ENCODE peak calls at places on chromosomes 11 and 22, in ten cellular contexts. Q is AG09309, U is fibroblast of mammary gland, E is astrocyte of the spinal cord, X is left ventricle myocardium inferior, J is choroid plexus epithelial cell, P is IMR-90, A is fibroblast of the aortic adventitia, K is fibroblast of pulmonary artery, N is AG10803. B is an unnamed sample.

GRCh38 chr22:28670153-28670552 is 9.5 kb downstream of the TTC28 start:
- DNase-seq in U (no peak), E (no peak), J (no peak), N (peak; percentile 71), Q (peak; percentile 62), P (no peak), A (no peak), K (no peak), X (no peak), B (no peak)

GRCh38 chr22:40491990-40492631 is 121.7 kb downstream of the SGSM3 start:
- DNase-seq in A (peak; percentile 75), J (peak; percentile 65), K (peak; percentile 72), N (peak; percentile 67), E (peak; percentile 43), U (peak; percentile 58), Q (no peak), X (no peak), P (peak; percentile 40), B (no peak)

GRCh38 chr11:3959015-3959917 is 103.8 kb downstream of the STIM1 start:
- DNase-seq in X (no peak), A (peak; percentile 70), J (peak; percentile 63), U (peak; percentile 86), N (peak; percentile 85), K (peak; percentile 35), E (peak; percentile 77), Q (peak; percentile 64), P (peak; percentile 71), B (no peak)

GRCh38 chr11:123062892-123063395 is 1.0 kb upstream of the HSPA8 start:
- DNase-seq in P (peak; percentile 38), K (peak; percentile 58), A (peak; percentile 62), J (peak; percentile 62), Q (peak; percentile 4), N (peak; percentile 56), U (peak; percentile 54), X (no peak), E (no peak), B (no peak)

GRCh38 chr11:93116641-93117577 is 80.9 kb downstream of the SLC36A4 start:
- DNase-seq in N (no peak), E (no peak), A (no peak), P (peak; percentile 44), U (no peak), X (no peak), K (no peak), J (no peak), Q (no peak), B (no peak)

GRCh38 chr11:12724301-12725046 is 50.3 kb downstream of the TEAD1 start:
- DNase-seq in P (peak; percentile 95), A (peak; percentile 85), U (peak; percentile 95), X (peak; percentile 67), Q (no peak), E (peak; percentile 94), K (peak; percentile 97), N (peak; percentile 73), J (peak; percentile 97), B (no peak)

GRCh38 chr11:15685311-15685710 is 570.6 kb downstream of the INSC start:
- DNase-seq in N (no peak), U (no peak), P (no peak), Q (no peak), E (no peak), A (no peak), X (no peak), K (no peak), J (no peak), B (no peak)

GRCh38 chr11:59182457-59183151 is 10.7 kb downstream of the DTX4 start:
- DNase-seq in N (no peak), X (no peak), E (no peak), K (no peak), A (no peak), Q (no peak), P (no peak), J (no peak), U (no peak), B (no peak)

GRCh38 chr11:72072348-72072747 is 8.0 kb downstream of the NUMA1 start:
- DNase-seq in P (peak; percentile 82), X (no peak), Q (peak; percentile 17), E (peak; percentile 83), U (peak; percentile 61), N (peak; percentile 86), K (peak; percentile 80), J (peak; percentile 86), A (peak; percentile 84), B (no peak)

GRCh38 chr11:72075756-72076155 is 4.6 kb downstream of the NUMA1 start:
- DNase-seq in U (no peak), P (no peak), J (no peak), E (no peak), N (no peak), A (no peak), Q (no peak), K (no peak), X (no peak), B (no peak)

GRCh38 chr11:72078477-72078876 is 1.9 kb downstream of the NUMA1 start:
- DNase-seq in Q (no peak), U (no peak), E (no peak), X (no peak), A (peak; percentile 37), P (peak; percentile 26), N (peak; percentile 26), J (peak; percentile 28), K (no peak), B (no peak)

GRCh38 chr11:72070486-72070885 is 9.9 kb downstream of the NUMA1 start:
- DNase-seq in A (no peak), N (no peak), X (no peak), J (no peak), E (no peak), U (no peak), K (no peak), P (no peak), Q (no peak), B (no peak)

DNA sequence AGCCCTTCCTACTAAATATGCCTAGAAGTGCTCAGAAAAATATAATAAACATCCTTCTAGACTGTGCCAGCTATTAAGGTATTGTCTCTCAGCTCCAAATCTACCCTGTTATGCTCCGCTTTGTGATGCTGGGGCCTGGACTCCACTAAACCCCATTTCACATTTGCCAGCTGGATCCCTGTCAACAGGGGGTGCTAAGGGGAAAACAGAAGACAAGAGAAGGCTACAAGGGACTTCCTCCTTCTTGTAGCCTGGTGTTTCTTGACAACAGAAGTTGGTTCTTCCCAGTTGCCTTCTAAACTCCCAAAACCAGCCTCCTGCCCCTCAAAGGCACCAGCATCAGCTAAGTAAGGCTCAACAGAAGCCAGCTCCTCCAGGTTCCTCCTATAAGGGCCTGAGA is 5.2 kb downstream of the NUMA1 start:
- DNase-seq in X (no peak), N (no peak), P (no peak), U (no peak), K (no peak), E (no peak), A (no peak), J (no peak), Q (no peak), B (no peak)
- TF ChIP-seq CTCF in X (no peak), N (peak; percentile 18), P (peak; percentile 15), U (no peak), K (peak; percentile 2), E (no peak), A (no peak), J (peak; percentile 22), Q (peak; percentile 18), B (no peak)

DNA sequence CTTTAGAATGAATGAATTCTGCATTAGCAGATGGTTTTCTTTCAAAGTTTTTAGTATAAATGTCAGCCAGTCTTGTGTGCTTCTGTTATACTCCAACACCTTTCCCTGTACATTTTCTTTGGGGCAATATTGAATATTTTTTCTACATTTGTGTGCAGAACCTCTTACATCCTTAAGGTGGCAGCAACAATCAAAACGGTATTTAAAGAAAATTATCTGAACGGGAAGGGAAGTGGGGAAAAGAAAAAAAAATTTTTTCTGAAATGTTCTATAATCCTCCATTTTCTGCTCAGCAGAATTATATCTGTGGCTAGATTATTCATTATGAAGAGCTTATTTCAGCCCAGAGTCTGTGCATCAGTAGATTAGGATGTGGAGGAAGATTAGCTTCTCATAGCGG is 347.3 kb upstream of the RAG2 start:
- DNase-seq in J (peak; percentile 16), U (peak; percentile 5), A (peak; percentile 10), K (peak; percentile 17), N (peak; percentile 2), Q (no peak), E (peak; percentile 0), P (peak; percentile 23), X (no peak), B (no peak)
- TF ChIP-seq CTCF in J (no peak), U (peak; percentile 37), A (peak; percentile 57), K (peak; percentile 50), N (peak; percentile 52), Q (peak; percentile 10), E (peak; percentile 48), P (peak; percentile 46), X (peak; percentile 43), B (no peak)

DNA sequence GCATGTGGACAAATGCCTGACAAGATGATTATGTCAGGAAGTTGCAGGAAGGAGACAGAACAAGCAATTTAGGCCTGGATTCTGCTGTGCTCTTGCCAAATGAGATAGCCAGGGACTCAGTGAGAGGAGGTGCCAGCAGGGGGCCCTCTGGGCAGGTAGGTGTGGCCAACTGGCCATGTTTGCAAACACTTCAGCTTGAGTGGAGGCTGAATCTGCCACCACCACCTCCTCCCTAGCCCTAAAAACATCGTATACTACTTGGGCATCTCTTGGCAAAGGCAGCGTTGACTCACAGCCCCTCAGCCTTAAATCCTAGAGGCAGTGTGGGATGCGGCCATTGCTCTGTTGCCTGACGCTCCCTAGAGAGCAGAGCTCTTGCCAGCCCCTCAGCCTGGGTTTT is 95.1 kb upstream of the PLET1 start:
- DNase-seq in K (peak; percentile 66), A (peak; percentile 27), X (no peak), E (no peak), P (peak; percentile 35), J (peak; percentile 47), Q (no peak), N (peak; percentile 35), U (peak; percentile 25), B (no peak)
- TF ChIP-seq CTCF in K (peak; percentile 47), A (peak; percentile 10), X (peak; percentile 30), E (peak; percentile 5), P (peak; percentile 36), J (peak; percentile 47), Q (peak; percentile 26), N (peak; percentile 19), U (peak; percentile 41), B (no peak)

GRCh38 chr11:44453213-44453612 is 112.2 kb upstream of the CD82 start:
- DNase-seq in N (no peak), K (no peak), J (no peak), U (no peak), A (no peak), E (no peak), X (no peak), P (no peak), Q (no peak), B (no peak)

GRCh38 chr11:44457862-44458261 is 107.6 kb upstream of the CD82 start:
- DNase-seq in X (no peak), J (no peak), U (no peak), E (no peak), N (no peak), P (no peak), Q (no peak), K (no peak), A (no peak), B (no peak)

GRCh38 chr11:44454686-44455085 is 110.8 kb upstream of the CD82 start:
- DNase-seq in P (no peak), X (no peak), J (no peak), N (no peak), A (no peak), E (no peak), U (no peak), K (no peak), Q (no peak), B (no peak)

GRCh38 chr11:44453871-44454270 is 111.6 kb upstream of the CD82 start:
- DNase-seq in E (no peak), A (no peak), U (no peak), J (no peak), N (no peak), Q (no peak), K (no peak), P (no peak), X (no peak), B (no peak)

DNA sequence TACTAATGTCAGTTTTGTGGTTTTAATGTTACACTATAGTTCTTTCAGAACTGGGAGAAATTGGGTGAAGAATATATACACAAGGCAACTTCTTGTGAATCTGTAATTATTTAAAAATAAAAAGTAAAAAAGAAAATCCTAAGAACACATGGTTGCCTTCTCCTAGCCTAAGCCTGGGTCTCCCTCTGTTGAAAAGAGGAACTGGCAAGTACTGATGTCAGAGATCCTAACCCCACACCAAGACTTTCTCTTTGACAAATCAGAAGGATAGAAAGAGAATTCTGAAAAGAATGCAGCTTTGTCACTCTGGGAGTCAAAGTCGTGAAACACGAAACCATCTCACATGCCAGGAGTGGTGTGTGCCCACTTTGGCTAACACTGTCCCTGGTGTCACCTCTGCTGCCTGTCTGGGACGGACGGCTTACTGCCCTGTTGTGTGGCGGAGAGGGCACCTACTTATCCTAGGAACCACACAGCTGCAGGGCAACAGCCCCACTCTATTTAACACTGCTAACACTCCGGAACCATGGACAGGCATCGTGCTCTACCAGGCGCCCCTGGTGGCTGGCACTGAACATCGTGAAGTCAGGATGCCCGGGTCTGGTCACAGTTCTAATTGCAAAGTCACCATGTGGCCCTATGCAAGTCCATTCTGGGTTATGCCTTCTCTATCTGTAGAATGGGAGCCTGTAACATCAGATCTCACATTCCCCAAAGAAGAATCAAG is 108.8 kb upstream of the CD82 start:
- DNase-seq in J (no peak), Q (no peak), A (no peak), U (no peak), K (no peak), P (no peak), N (no peak), E (no peak), X (peak; percentile 28), B (no peak)
- TF ChIP-seq CTCF in J (peak; percentile 36), Q (peak; percentile 41), A (peak; percentile 20), U (no peak), K (peak; percentile 28), P (peak; percentile 16), N (peak; percentile 12), E (peak; percentile 17), X (peak; percentile 57), B (no peak)